ENCODE peak calls at places on chromosomes 4 and X, in nine cellular contexts. Y, E, U, H, D, F, O, T and K are unnamed samples.
A peak's percentile ranks its signal among the peaks of the same experiment; 100 is the strongest.

GRCh38 chr4:25727711-25728493 is 72.3 kb downstream of the SLC34A2 start:
- DNase-seq in Y (no peak), E (no peak), U (no peak), H (no peak), D (no peak), F (no peak), O (no peak), T (no peak), K (no peak)

GRCh38 chrX:37701588-37701987 is 16.0 kb downstream of the XK start:
- DNase-seq in Y (no peak), E (peak; percentile 13), U (no peak), H (no peak), D (no peak), F (no peak), O (no peak), T (no peak), K (no peak)

GRCh38 chr4:108450236-108450898 is 170.0 kb upstream of the RPL34 start:
- DNase-seq in Y (no peak), E (no peak), U (no peak), H (no peak), D (no peak), F (no peak), O (no peak), T (no peak), K (no peak)

GRCh38 chr4:26780524-26780923 is 80.1 kb upstream of the STIM2 start:
- DNase-seq in Y (peak; percentile 43), E (no peak), U (peak; percentile 54), H (peak; percentile 78), D (peak; percentile 48), F (no peak), O (peak; percentile 32), T (no peak), K (peak; percentile 53)

GRCh38 chr4:41178372-41179085 is 35.8 kb downstream of the APBB2 start:
- DNase-seq in Y (peak; percentile 89), E (no peak), U (no peak), H (peak; percentile 99), D (peak; percentile 93), F (no peak), O (peak; percentile 79), T (no peak), K (peak; percentile 95)

GRCh38 chr4:6019316-6020263 is 1.4 kb upstream of the C4orf50 start:
- DNase-seq in Y (peak; percentile 46), E (peak; percentile 55), U (peak; percentile 10), H (peak; percentile 39), D (peak; percentile 44), F (no peak), O (no peak), T (no peak), K (peak; percentile 52)

GRCh38 chr4:119971763-119972162 is 94.9 kb downstream of the MAD2L1 start:
- DNase-seq in Y (no peak), E (no peak), U (no peak), H (no peak), D (no peak), F (no peak), O (no peak), T (no peak), K (no peak)

GRCh38 chr4:83075271-83075670 is 39.3 kb downstream of the PLAC8 start:
- DNase-seq in Y (peak; percentile 57), E (no peak), U (peak; percentile 39), H (peak; percentile 35), D (peak; percentile 41), F (no peak), O (peak; percentile 7), T (no peak), K (peak; percentile 39)

GRCh38 chr4:153684182-153685073 is at the start of gene TLR2:
- DNase-seq in Y (no peak), E (peak; percentile 16), U (no peak), H (peak; percentile 16), D (no peak), F (peak; percentile 93), O (no peak), T (peak; percentile 33), K (peak; percentile 25)

GRCh38 chrX:9302400-9302799 is 162.5 kb upstream of the TBL1X start:
- DNase-seq in Y (no peak), E (no peak), U (no peak), H (no peak), D (no peak), F (no peak), O (no peak), T (no peak), K (no peak)

GRCh38 chrX:31367816-31368215 is 296.0 kb upstream of the FTHL17 start:
- DNase-seq in Y (no peak), E (no peak), U (no peak), H (no peak), D (no peak), F (no peak), O (no peak), T (no peak), K (no peak)

GRCh38 chrX:7074908-7075204 is 72.7 kb upstream of the STS start:
- DNase-seq in Y (no peak), E (no peak), U (no peak), H (no peak), D (no peak), F (no peak), O (no peak), T (no peak), K (no peak)

GRCh38 chrX:7074135-7074907 is 73.2 kb upstream of the STS start:
- DNase-seq in Y (no peak), E (no peak), U (no peak), H (no peak), D (no peak), F (no peak), O (no peak), T (no peak), K (no peak)

GRCh38 chrX:7077241-7077909 is 70.1 kb upstream of the STS start:
- DNase-seq in Y (no peak), E (no peak), U (no peak), H (no peak), D (no peak), F (no peak), O (no peak), T (no peak), K (no peak)

GRCh38 chrX:7077910-7078245 is 69.6 kb upstream of the STS start:
- DNase-seq in Y (no peak), E (no peak), U (no peak), H (no peak), D (no peak), F (no peak), O (no peak), T (no peak), K (no peak)

DNA sequence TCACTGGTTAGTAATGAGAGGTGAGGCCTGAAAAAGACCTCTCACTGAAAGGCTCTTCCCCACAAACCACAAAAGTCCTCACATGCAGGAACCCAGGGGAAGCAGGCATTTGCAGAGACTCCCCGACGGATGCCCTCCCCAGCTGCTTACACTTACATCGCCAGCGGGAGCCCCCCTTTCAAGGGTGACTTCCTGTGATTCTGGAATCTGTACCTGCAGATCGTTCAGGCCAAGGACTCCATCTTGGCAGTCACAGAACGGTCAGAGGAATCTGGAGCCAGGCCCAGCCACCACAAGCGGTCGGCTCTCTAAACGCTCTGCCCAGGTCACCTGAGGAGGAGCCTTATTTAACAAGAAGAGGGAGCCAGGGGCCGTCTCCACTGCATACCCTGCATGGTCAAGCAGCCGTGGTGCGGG is 71.3 kb upstream of the STS start:
- DNase-seq in Y (no peak), E (no peak), U (no peak), H (no peak), D (no peak), F (no peak), O (no peak), T (no peak), K (peak; percentile 26)
- TF ChIP-seq CTCF in Y (no peak), E (no peak), U (no peak), H (no peak), D (no peak), F (no peak), O (no peak), T (no peak), K (no peak)

GRCh38 chr4:1250527-1250812 is 1.5 kb upstream of the CTBP1 start:
- DNase-seq in Y (no peak), E (no peak), U (no peak), H (no peak), D (no peak), F (no peak), O (no peak), T (no peak), K (no peak)
- H3K4me3 ChIP-seq in Y (no peak overlapping the region), E (no peak overlapping the region), U (no peak overlapping the region), H (no peak overlapping the region), D (no peak overlapping the region), F (peak overlapping the region; percentile 74), O (no peak overlapping the region), T (no peak overlapping the region), K (no peak overlapping the region)

GRCh38 chr4:144645621-144646522 is at the start of gene HHIP:
- DNase-seq in Y (peak; percentile 10), E (peak; percentile 28), U (no peak), H (peak; percentile 36), D (peak; percentile 65), F (peak; percentile 74), O (no peak), T (no peak), K (peak; percentile 83)

GRCh38 chr4:144648042-144648441 is 2.1 kb downstream of the HHIP start:
- DNase-seq in Y (no peak), E (no peak), U (no peak), H (no peak), D (no peak), F (no peak), O (no peak), T (no peak), K (peak; percentile 17)

GRCh38 chr4:144645102-144645469 is 870 bp upstream of the HHIP start:
- DNase-seq in Y (no peak), E (no peak), U (no peak), H (no peak), D (no peak), F (peak; percentile 53), O (no peak), T (no peak), K (peak; percentile 19)

GRCh38 chr4:144647095-144647959 is 1.4 kb downstream of the HHIP start:
- DNase-seq in Y (no peak), E (no peak), U (no peak), H (peak; percentile 53), D (peak; percentile 51), F (no peak), O (no peak), T (no peak), K (peak; percentile 77)

GRCh38 chr4:144646523-144647094 is 653 bp downstream of the HHIP start:
- DNase-seq in Y (no peak), E (peak; percentile 48), U (no peak), H (no peak), D (no peak), F (no peak), O (no peak), T (no peak), K (peak; percentile 24)
- TF ChIP-seq CTCF in Y (no peak), E (peak; percentile 22), U (no peak), H (peak; percentile 16), D (no peak), F (no peak), O (no peak), T (no peak), K (peak; percentile 40)

DNA sequence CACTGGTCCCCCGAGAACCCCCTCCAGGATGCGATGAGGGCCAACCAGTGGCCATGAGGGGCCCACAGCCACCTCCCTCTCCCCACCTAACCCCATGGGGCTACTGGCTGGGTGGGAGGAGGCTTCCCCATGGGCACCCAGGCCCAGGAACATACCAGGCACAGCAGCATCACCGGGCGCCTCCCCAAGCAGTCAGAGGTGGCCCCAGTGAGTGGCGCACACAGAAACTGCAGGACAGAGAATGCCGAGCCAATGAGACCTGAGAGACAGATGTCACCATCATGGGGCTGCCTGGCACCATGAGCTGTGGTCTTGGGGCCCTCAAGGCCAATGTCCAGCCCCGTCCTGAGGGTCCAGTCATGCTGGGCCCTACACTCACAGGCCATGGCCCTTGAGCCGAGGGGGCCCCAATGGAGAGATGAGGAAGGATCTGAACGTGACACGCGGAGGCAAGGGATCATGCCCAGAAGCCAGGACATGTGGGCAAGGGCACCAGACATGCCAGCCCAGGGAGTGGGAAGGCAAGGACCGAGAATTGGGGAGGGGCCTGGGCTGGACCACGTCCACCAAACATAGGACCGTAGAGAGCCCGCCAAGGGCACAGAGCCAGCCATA is 30.1 kb downstream of the NOP14 start:
- DNase-seq in Y (no peak), E (no peak), U (no peak), H (no peak), D (no peak), F (peak; percentile 51), O (no peak), T (no peak), K (no peak)
- H3K4me3 ChIP-seq in Y (peak overlapping the region; percentile 70), E (peak overlapping the region; percentile 64), U (peak overlapping the region; percentile 71), H (peak overlapping the region; percentile 57), D (peak overlapping the region; percentile 64), F (peak overlapping the region; percentile 97), O (peak overlapping the region; percentile 77), T (no peak overlapping the region), K (peak overlapping the region; percentile 89)